ENCODE peak calls at places on chromosomes 4 and X, in four cellular contexts. J is GM23338; C is HCT116; N is CD8-positive, alpha-beta T cell. I is an unnamed sample. For H3K4me1, the result is how much of the 10 kb centered on the place peaks cover.

GRCh38 chr4:28226962-28227361 is 1366.3 kb downstream of the STIM2 start:
- DNase-seq in J (no peak), C (no peak), N (no peak), I (no peak)

GRCh38 chr4:159305129-159305528 is 202.2 kb downstream of the RAPGEF2 start:
- DNase-seq in J (no peak), C (no peak), N (no peak), I (no peak)

GRCh38 chrX:140480765-140481164 is 24.1 kb downstream of the SOX3 start:
- DNase-seq in J (no peak), C (no peak), N (no peak), I (no peak)

GRCh38 chr4:48945981-48946380 is 39.4 kb upstream of the OCIAD2 start:
- DNase-seq in J (no peak), C (no peak), N (no peak), I (no peak)

GRCh38 chr4:3074846-3075651 is 568 bp downstream of the HTT start:
- DNase-seq in J (peak), C (peak), N (no peak), I (peak)

GRCh38 chr4:171719691-171720090 is 93.5 kb upstream of the GALNTL6 start:
- DNase-seq in J (no peak), C (no peak), N (no peak), I (peak)

GRCh38 chrX:16869393-16870094 is 618 bp downstream of the RBBP7 start:
- DNase-seq in J (peak), C (no peak), N (peak), I (peak)

GRCh38 chrX:69133561-69134542 is 31.4 kb downstream of the PJA1 start:
- DNase-seq in J (peak), C (peak), N (no peak), I (no peak)

GRCh38 chr4:150056569-150056968 is 21.7 kb upstream of the DCLK2 start:
- DNase-seq in J (no peak), C (no peak), N (no peak), I (peak)

DNA sequence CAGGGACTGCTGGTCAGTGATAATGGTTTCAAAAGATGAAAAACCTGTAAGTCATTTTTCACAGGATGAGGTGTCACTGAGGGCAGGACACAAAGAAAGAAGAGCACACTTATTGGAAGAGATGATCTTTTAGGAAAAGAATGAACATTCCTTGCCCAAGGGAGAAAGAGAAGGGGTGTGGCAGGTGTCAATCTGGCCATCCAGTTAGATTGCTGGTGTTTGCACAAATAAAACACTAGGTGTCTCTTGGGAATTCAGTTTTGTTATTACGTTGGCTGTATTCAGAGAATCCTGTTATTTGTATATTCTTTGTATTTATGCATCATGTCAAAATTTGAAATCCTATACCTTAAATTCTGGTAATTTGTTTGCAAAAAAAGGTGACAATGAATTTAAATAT is 244.4 kb downstream of the GPAT3 start:
- DNase-seq in J (no peak), C (no peak), N (no peak), I (no peak)
- H3K4me3 ChIP-seq in J (no peak), C (no peak), N (no peak), I (no peak)

DNA sequence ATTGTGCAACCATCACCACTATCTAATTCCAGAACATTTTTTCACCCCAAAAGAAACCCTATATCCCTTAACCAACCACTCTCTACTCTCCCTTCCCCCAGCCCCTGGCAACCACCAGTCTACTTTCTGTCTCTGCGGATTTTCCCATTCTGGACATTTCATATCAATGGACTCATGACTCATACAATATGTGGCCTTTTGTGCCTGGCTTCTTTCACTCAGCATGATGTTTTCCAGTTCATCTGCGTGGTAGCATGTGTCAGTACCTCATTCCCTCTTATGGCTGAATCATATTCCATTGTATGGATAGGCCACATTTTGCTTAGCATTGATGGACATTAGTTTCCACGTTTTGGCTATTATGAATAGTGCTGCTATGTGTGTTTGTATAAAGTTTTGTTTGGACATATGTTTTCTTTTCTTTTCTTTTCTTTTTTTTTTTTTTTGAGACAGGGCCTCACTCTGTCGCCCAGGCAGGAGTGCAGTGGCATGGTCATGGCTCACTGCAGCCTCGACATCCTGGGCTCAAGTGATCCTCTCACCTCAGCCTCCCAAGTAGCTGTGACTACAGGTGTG is 335.4 kb downstream of the BCOR start:
- DNase-seq in J (no peak), C (no peak), N (no peak), I (peak)
- H3K4me1 ChIP-seq in J (under half), C (under half), N (under half), I (under half)

GRCh38 chrX:153333271-153333670 is 682 bp upstream of the ZNF275 start:
- DNase-seq in J (no peak), C (no peak), N (no peak), I (peak)
- H3K4me3 ChIP-seq in J (peak), C (peak), N (no peak), I (peak)

DNA sequence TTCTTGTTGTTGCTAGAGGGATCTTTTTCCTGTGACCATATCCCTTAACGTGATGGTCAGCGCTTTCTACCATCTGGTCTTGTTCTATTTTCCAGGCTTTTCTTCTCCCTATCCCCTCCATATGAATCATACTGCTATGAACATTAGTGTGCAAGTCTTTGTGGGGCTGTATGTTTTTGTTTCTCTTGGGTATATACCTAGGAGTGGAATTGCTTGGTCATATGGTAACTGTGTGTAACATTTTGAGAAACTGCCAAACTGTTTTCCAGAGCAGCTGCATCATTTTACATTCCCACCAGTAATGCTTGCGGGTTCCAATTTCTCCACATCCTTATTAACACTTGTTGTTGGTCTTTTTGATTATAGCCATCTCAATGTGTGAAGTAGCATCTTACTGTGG is 121.4 kb downstream of the SPRY1 start:
- DNase-seq in J (no peak), C (no peak), N (no peak), I (no peak)
- H3K4me1 ChIP-seq in J (under half), C (under half), N (under half), I (under half)

GRCh38 chr4:89305712-89306437 is 1.7 kb downstream of the GPRIN3 start:
- DNase-seq in J (no peak), C (no peak), N (no peak), I (peak)
- H3K4me3 ChIP-seq in J (no peak), C (no peak), N (peak), I (no peak)

DNA sequence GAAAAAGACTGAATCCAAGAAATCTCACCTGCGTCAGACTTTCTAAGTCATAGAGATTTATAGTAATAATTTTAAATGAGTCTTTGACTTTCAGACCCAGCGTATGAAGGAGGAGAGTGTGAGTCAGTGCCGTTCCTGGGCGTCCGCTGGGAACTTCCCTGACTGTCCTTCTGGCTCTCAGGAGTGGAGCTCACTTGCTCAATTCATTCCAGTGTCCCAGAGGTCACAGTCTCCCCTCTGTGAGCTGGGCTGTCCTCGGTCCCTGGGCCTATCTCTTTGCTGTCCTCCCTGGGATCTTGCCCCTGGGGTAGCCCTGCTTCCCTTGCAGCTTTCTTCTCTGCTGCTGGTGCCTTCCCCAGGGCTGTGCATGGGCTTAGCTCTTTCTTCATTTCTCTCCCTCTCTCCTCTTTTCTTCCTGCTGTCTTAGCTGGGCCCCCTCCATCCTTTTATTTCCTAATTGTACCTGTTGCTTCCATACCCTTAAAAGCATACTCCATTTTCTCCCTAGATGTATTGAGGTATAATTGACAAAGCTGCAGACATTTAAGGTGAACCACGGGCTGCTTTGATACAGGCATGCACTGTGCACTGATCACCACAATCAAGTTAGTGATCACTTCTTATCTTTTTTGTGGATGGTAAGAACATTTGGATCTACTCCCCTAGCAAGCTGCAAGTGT is 11.6 kb downstream of the SORBS2 start:
- DNase-seq in J (no peak), C (no peak), N (no peak), I (no peak)
- H3K4me1 ChIP-seq in J (under half), C (under half), N (under half), I (under half)

DNA sequence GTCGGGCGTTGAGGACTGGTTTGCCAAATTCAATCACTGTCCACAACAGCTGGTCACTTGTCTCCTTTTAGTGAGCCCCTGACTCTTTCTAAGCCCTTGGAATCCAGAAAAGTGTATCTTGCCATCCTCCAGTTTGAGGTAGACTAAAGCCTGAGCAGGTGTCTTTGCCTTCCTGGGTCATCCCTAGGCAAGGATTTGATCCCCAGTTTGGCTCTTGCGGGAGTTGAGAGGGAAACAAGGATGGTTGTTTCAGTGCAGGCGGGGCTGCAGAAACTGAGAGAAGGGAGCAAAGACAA is 2.2 kb upstream of the FGF5 start:
- DNase-seq in J (no peak), C (no peak), N (no peak), I (no peak)
- H3K4me3 ChIP-seq in J (peak), C (no peak), N (no peak), I (peak)

GRCh38 chrX:129653181-129653984 is 1.4 kb downstream of the APLN start:
- DNase-seq in J (no peak), C (no peak), N (no peak), I (no peak)

GRCh38 chrX:129652565-129653169 is 2.1 kb downstream of the APLN start:
- DNase-seq in J (no peak), C (no peak), N (no peak), I (no peak)

GRCh38 chrX:129654652-129655546 is at the start of gene APLN:
- DNase-seq in J (peak), C (no peak), N (no peak), I (peak)

GRCh38 chrX:129655547-129656248 is 942 bp upstream of the APLN start:
- DNase-seq in J (peak), C (no peak), N (no peak), I (no peak)

DNA sequence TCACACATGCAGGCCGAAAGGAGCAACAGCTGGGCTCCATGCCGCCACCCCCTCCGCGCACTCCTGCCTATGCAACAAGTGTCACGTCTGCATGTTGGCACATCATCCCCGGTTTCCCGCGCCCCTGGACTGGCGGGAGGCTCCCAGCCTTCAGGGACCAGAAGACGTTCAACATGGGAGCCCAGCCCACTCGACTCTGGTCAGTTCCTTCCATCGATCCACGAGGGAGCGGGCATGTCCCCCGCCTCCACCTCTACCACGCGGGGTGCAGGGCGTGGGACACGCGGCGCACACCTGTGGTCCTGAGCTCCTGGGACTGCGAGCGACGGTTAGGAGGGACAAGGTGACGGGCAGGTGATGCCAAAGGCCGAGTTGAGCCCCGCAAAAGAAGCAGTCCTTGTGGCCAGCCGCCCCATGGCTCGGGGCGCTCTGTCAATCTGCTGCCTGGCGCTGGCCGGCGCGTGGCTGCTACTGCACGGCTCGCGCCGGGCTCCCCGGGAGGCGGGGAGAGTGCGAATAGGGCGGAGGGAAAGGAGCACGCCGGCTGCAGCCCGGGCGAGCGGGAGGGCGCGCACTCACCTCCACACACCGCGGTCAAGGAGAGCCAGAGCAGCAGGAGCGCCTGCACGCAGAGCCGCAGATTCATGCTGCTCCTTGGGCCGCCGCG is 638 bp downstream of the APLN start:
- DNase-seq in J (peak), C (no peak), N (no peak), I (peak)
- H3K4me1 ChIP-seq in J (under half), C (under half), N (under half), I (under half)

I was measured in adipocyte.